ENCODE peak calls at places on chromosomes 11 and 22, in seven cellular contexts. F, Q, J, H, M, X and W are unnamed samples. For H3K36me3 and H4K20me1, the result is how much of the 10 kb centered on the place peaks cover.

GRCh38 chr11:57237204-57237681 is at the start of gene APLNR:
- DNase-seq in F (no peak), Q (no peak), J (no peak), H (no peak), M (no peak), X (no peak), W (no peak)

GRCh38 chr11:105144887-105145286 is 5.3 kb upstream of the CARD18 start:
- DNase-seq in F (no peak), Q (peak), J (peak), H (no peak), M (peak), X (no peak), W (no peak)

GRCh38 chr11:33376331-33377099 is 119.3 kb downstream of the HIPK3 start:
- DNase-seq in F (peak), Q (no peak), J (no peak), H (peak), M (no peak), X (peak), W (peak)

GRCh38 chr11:73372371-73372993 is 3.7 kb upstream of the RELT start:
- DNase-seq in F (peak), Q (peak), J (peak), H (peak), M (peak), X (no peak), W (peak)

GRCh38 chr11:38365274-38365673 is 1767.2 kb upstream of the RAG2 start:
- DNase-seq in F (no peak), Q (no peak), J (no peak), H (no peak), M (no peak), X (no peak), W (no peak)

GRCh38 chr11:8038811-8039529 is 42.0 kb upstream of the TUB start:
- DNase-seq in F (no peak), Q (no peak), J (no peak), H (no peak), M (no peak), X (no peak), W (no peak)

GRCh38 chr11:95119361-95120060 is 29.9 kb downstream of the ENDOD1 start:
- DNase-seq in F (no peak), Q (no peak), J (no peak), H (no peak), M (peak), X (no peak), W (no peak)

GRCh38 chr22:18998998-18999397 is 62.9 kb upstream of the PRODH start:
- DNase-seq in F (no peak), Q (no peak), J (no peak), H (peak), M (no peak), X (no peak), W (no peak)

GRCh38 chr11:72646472-72646871 is 27.8 kb downstream of the PDE2A start:
- DNase-seq in F (peak), Q (no peak), J (no peak), H (no peak), M (no peak), X (no peak), W (no peak)

GRCh38 chr22:29202231-29203192 is 3.2 kb upstream of the EMID1 start:
- DNase-seq in F (peak), Q (no peak), J (peak), H (peak), M (peak), X (no peak), W (peak)

GRCh38 chr11:117180661-117181585 is 2.4 kb downstream of the SIDT2 start:
- DNase-seq in F (peak), Q (peak), J (peak), H (peak), M (peak), X (peak), W (peak)

GRCh38 chr22:41237707-41238569 is 2.8 kb downstream of the CHADL start:
- DNase-seq in F (peak), Q (no peak), J (peak), H (peak), M (peak), X (peak), W (peak)

GRCh38 chr11:61378713-61379313 is 13.6 kb upstream of the TMEM216 start:
- DNase-seq in F (peak), Q (no peak), J (no peak), H (no peak), M (peak), X (peak), W (no peak)

GRCh38 chr22:46775364-46775758 is 12.9 kb downstream of the TBC1D22A start:
- DNase-seq in F (no peak), Q (no peak), J (no peak), H (no peak), M (no peak), X (no peak), W (peak)

GRCh38 chr11:76644591-76644990 is 26.0 kb downstream of the LRRC32 start:
- DNase-seq in F (no peak), Q (no peak), J (no peak), H (no peak), M (peak), X (no peak), W (no peak)

GRCh38 chr11:126317681-126318641 is 14.1 kb downstream of the DCPS start:
- DNase-seq in F (peak), Q (no peak), J (no peak), H (no peak), M (no peak), X (peak), W (no peak)

GRCh38 chr11:8028766-8029165 is 41.6 kb downstream of the EIF3F start:
- DNase-seq in F (no peak), Q (no peak), J (no peak), H (no peak), M (no peak), X (no peak), W (no peak)

GRCh38 chr11:68550485-68550817 is 89.9 kb downstream of the PPP6R3 start:
- DNase-seq in F (no peak), Q (no peak), J (peak), H (no peak), M (no peak), X (no peak), W (no peak)

GRCh38 chr11:27040302-27041115 is at the start of gene BBOX1:
- DNase-seq in F (no peak), Q (no peak), J (no peak), H (peak), M (no peak), X (no peak), W (no peak)

GRCh38 chr11:119764108-119764874 is 35.3 kb upstream of the NECTIN1 start:
- DNase-seq in F (no peak), Q (no peak), J (no peak), H (peak), M (no peak), X (peak), W (no peak)

GRCh38 chr11:46695345-46696211 is 4.8 kb downstream of the ARHGAP1 start:
- DNase-seq in F (peak), Q (no peak), J (no peak), H (no peak), M (no peak), X (no peak), W (no peak)

GRCh38 chr11:6099577-6099976 is 7.9 kb upstream of the OR56B4 start:
- DNase-seq in F (no peak), Q (no peak), J (no peak), H (peak), M (no peak), X (no peak), W (no peak)
- H3K4me2 ChIP-seq in F (no peak), Q (no peak), J (no peak), H (no peak), M (no peak), X (no peak), W (no peak)

DNA sequence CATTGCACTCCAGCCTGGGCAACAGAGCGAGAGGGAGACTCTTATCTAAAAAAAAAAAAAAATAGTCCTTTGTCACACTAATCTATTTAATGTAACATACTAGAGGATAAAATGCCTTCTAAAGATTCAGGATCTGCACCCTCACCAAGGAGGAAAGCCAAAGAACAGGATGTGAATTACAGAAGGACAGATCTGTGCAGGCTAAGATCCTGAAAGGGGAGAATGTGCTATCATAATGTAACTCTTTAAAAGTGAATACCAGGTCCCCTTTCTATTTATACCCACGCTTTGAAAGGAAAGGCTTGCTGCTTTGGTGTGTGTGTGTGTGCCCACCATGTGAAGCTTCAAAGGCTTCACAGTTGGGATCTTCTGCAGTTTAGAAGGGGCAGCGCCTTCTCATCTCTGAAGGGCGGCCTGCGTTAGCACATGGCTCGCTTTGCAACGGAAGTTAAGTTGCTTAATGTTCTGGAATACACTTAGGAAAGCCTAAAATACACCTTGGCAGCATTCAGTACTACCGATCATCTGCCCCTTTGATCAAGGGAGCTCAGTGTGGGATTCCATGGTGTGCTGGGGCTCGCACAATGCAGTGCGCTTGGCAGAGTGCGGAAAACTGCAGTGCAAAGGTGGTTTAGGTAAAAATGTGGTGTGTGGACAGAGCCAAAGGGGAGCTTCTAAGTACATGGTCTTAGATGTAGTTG is 6.8 kb downstream of the CECR2 start:
- DNase-seq in F (no peak), Q (no peak), J (no peak), H (no peak), M (no peak), X (no peak), W (no peak)
- H3K36me3 ChIP-seq in F (under half), Q (under half), J (under half), H (under half), M (under half), X (under half), W (under half)

DNA sequence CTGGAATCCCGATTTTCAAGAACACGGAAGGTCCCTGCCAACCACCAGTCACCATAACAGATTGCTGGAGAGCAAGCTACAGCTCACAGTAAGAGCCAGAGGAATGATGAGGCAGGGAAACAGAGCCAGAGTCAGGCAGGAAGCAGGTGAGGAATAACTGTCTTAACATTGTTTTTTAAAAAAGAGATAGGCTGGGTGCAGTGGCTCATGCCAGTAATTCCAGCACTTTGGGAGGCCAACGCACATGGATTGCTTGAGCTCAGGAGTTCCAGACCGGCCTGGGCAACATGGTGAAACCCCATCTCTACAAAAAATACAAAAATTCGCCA is 13.5 kb upstream of the CASTOR1 start:
- DNase-seq in F (no peak), Q (no peak), J (no peak), H (no peak), M (no peak), X (no peak), W (no peak)
- H4K20me1 ChIP-seq in F (half or more), Q (under half), J (under half), H (under half), M (under half), X (under half), W (under half)

GRCh38 chr22:36398602-36399472 is 11.1 kb upstream of the MYH9 start:
- DNase-seq in F (peak), Q (no peak), J (peak), H (no peak), M (peak), X (no peak), W (no peak)
- H3K4me2 ChIP-seq in F (peak), Q (peak), J (peak), H (no peak), M (peak), X (no peak), W (no peak)

GRCh38 chr22:21761086-21761485 is 25.5 kb upstream of the YPEL1 start:
- DNase-seq in F (no peak), Q (no peak), J (no peak), H (no peak), M (no peak), X (no peak), W (no peak)
- H3K36me3 ChIP-seq in F (half or more), Q (under half), J (under half), H (under half), M (under half), X (under half), W (under half)

GRCh38 chr11:64778473-64779298 is at the start of gene SF1:
- DNase-seq in F (peak), Q (peak), J (peak), H (peak), M (peak), X (peak), W (peak)
- H4K20me1 ChIP-seq in F (under half), Q (under half), J (under half), H (under half), M (under half), X (under half), W (under half)

GRCh38 chr11:110196241-110196754 is 100.1 kb downstream of the RDX start:
- DNase-seq in F (peak), Q (peak), J (peak), H (no peak), M (peak), X (peak), W (no peak)
- H3K4me2 ChIP-seq in F (peak), Q (peak), J (peak), H (no peak), M (peak), X (no peak), W (no peak)

DNA sequence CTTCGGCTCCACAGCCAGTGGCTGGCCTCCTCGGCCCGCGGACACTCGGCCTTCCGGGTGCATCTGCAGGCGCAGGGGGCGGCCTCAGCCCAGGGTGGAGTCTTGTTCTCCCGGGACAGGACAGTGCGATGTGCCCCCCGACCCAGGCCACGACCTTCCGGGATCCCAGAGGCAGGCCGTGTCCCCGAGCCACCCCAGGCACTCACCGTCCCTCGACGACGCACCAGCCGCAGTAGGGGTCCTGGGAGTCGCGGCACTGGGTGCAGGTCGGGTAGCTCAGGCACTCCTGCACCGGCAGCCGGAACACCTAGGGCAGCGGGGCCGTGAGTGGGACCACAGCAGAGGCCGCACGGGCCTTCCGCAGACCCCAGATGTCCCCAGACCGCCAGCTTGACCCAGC is 17.6 kb upstream of the MAPK11 start:
- DNase-seq in F (no peak), Q (no peak), J (no peak), H (no peak), M (no peak), X (no peak), W (no peak)
- H3K36me3 ChIP-seq in F (half or more), Q (under half), J (half or more), H (under half), M (under half), X (under half), W (under half)

GRCh38 chr11:1354125-1354938 is 35.4 kb upstream of the BRSK2 start:
- DNase-seq in F (no peak), Q (no peak), J (no peak), H (no peak), M (no peak), X (no peak), W (no peak)

GRCh38 chr11:1356478-1356960 is 33.2 kb upstream of the BRSK2 start:
- DNase-seq in F (no peak), Q (no peak), J (no peak), H (no peak), M (no peak), X (no peak), W (no peak)

GRCh38 chr11:1358286-1358685 is 31.4 kb upstream of the BRSK2 start:
- DNase-seq in F (no peak), Q (no peak), J (no peak), H (no peak), M (no peak), X (peak), W (no peak)

GRCh38 chr11:1353383-1354124 is 36.2 kb upstream of the BRSK2 start:
- DNase-seq in F (no peak), Q (no peak), J (no peak), H (peak), M (no peak), X (no peak), W (no peak)

GRCh38 chr11:1356007-1356435 is 33.7 kb upstream of the BRSK2 start:
- DNase-seq in F (peak), Q (no peak), J (no peak), H (no peak), M (no peak), X (peak), W (no peak)
- H4K20me1 ChIP-seq in F (under half), Q (under half), J (under half), H (under half), M (under half), X (under half), W (under half)